ENCODE peak calls at places on chromosomes 13 and 19, in five cellular contexts. E is pancreas, L is mammary epithelial cell, V is OCI-LY7, X is astrocyte. D is an unnamed sample.

GRCh38 chr13:34161829-34162544 is 344.0 kb downstream of the RFC3 start:
- DNase-seq in L (no peak), E (no peak), V (no peak), X (peak), D (no peak)

GRCh38 chr13:60152114-60152513 is 11.6 kb downstream of the DIAPH3 start:
- DNase-seq in L (peak), X (peak), V (no peak), E (no peak), D (no peak)

GRCh38 chr13:36193151-36193855 is 21.1 kb downstream of the SOHLH2 start:
- DNase-seq in X (peak), V (no peak), E (no peak), L (peak), D (no peak)

GRCh38 chr19:2625434-2625833 is 77.1 kb downstream of the GNG7 start:
- DNase-seq in X (no peak), V (no peak), L (no peak), E (no peak), D (no peak)

GRCh38 chr13:33711441-33711840 is 106.5 kb upstream of the RFC3 start:
- DNase-seq in L (no peak), V (no peak), E (no peak), X (peak), D (no peak)

GRCh38 chr19:5666921-5667610 is 13.2 kb downstream of the MICOS13 start:
- DNase-seq in E (no peak), X (no peak), L (no peak), V (no peak), D (no peak)

GRCh38 chr19:35495107-35496064 is 5.1 kb upstream of the KRTDAP start:
- DNase-seq in V (peak), L (peak), X (peak), E (peak), D (peak)

GRCh38 chr13:51113969-51114368 is 2.9 kb upstream of the C13orf42 start:
- DNase-seq in V (no peak), L (peak), X (no peak), E (no peak), D (no peak)

GRCh38 chr19:56383826-56384605 is 9.3 kb downstream of the ZNF582 start:
- DNase-seq in V (no peak), E (no peak), L (peak), X (no peak), D (no peak)

GRCh38 chr13:93345061-93345460 is 118.5 kb downstream of the GPC6 start:
- DNase-seq in X (no peak), E (no peak), V (no peak), L (no peak), D (no peak)

GRCh38 chr13:25633108-25633507 is 261.3 kb downstream of the ATP8A2 start:
- DNase-seq in L (no peak), V (no peak), X (peak), E (no peak), D (no peak)

GRCh38 chr13:48449656-48450055 is 36.7 kb upstream of the LPAR6 start:
- DNase-seq in L (no peak), V (no peak), X (no peak), E (no peak), D (no peak)

GRCh38 chr13:112903606-112904195 is 65.3 kb upstream of the MCF2L start:
- DNase-seq in X (no peak), V (no peak), L (no peak), E (no peak), D (no peak)

GRCh38 chr19:3375221-3376088 is 9.1 kb downstream of the NFIC start:
- DNase-seq in L (no peak), V (no peak), E (peak), X (peak), D (peak)

GRCh38 chr13:48489666-48490065 is 43.2 kb downstream of the RCBTB2 start:
- DNase-seq in X (no peak), L (no peak), V (no peak), E (no peak), D (no peak)

GRCh38 chr13:41075034-41075433 is 13.7 kb downstream of the WBP4 start:
- DNase-seq in E (no peak), X (no peak), V (peak), L (no peak), D (no peak)

GRCh38 chr19:30253581-30253996 is 118.6 kb upstream of the ZNF536 start:
- DNase-seq in E (no peak), L (no peak), X (no peak), V (no peak), D (no peak)

GRCh38 chr19:50724522-50725217 is 1.5 kb downstream of the CLEC11A start:
- DNase-seq in X (peak), E (peak), V (peak), L (peak), D (peak)

GRCh38 chr13:50127726-50128291 is 112.6 kb downstream of the KCNRG start:
- DNase-seq in X (no peak), V (no peak), L (no peak), E (no peak), D (peak)

GRCh38 chr13:99984463-99985242 is 3.1 kb downstream of the ZIC2 start:
- DNase-seq in X (no peak), E (no peak), L (no peak), V (no peak), D (no peak)

GRCh38 chr19:18007605-18007938 is 398 bp upstream of the ARRDC2 start:
- DNase-seq in X (no peak), V (no peak), L (no peak), E (no peak), D (no peak)
- H3K27ac ChIP-seq in X (no peak), V (peak), L (no peak), E (peak), D (peak)

GRCh38 chr13:110363009-110363408 is 55.9 kb downstream of the COL4A2 start:
- DNase-seq in X (no peak), E (no peak), V (no peak), L (no peak), D (no peak)
- TF ChIP-seq CTCF in X (no peak), E (no peak), V (peak), L (no peak), D (no peak)

DNA sequence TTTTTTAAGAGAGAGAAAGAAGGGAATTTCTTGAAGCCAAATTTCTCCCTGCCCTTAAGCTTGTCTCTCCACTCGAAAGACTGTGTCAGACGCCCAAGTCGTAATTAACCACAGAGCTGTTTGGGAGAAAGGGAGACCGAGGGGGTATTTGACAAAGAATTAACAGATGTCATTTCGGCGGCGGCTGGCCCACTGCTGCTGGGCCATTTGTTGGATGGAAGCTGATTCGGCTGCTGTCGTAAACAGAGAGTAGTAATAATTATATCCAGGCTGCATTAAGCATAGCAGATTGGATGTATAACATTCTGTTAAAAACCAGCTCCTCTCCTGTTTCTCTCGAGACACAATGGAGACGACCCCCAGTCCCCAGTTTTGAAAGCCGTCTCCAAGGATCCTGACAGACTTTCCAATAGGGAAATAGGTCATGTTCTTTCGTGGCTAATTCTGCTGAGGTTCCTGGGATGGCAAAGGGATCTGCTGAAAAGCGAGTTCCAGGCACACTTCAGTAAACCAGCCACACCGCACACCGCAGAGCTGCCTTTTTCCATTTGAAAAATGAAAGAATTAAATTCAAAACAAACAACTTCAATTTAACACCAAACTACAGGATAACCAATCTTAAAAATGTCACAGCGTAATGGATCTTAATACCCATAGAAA is 71.5 kb downstream of the KCTD15 start:
- DNase-seq in V (no peak), L (no peak), E (no peak), X (no peak), D (no peak)
- H3K4me3 ChIP-seq in V (no peak), L (no peak), E (no peak), X (peak), D (no peak)

GRCh38 chr19:17110599-17110966 is 35.0 kb downstream of the MYO9B start:
- DNase-seq in E (no peak), L (no peak), V (no peak), X (no peak), D (no peak)

GRCh38 chr19:17109300-17109699 is 33.7 kb downstream of the MYO9B start:
- DNase-seq in L (no peak), E (no peak), V (no peak), X (no peak), D (no peak)

GRCh38 chr19:17108453-17108784 is 32.8 kb downstream of the MYO9B start:
- DNase-seq in X (no peak), L (no peak), V (no peak), E (no peak), D (no peak)

GRCh38 chr19:17111766-17112165 is 36.2 kb downstream of the MYO9B start:
- DNase-seq in X (no peak), L (no peak), E (no peak), V (no peak), D (no peak)

GRCh38 chr19:17109962-17110598 is 34.5 kb downstream of the MYO9B start:
- DNase-seq in X (no peak), L (no peak), E (no peak), V (no peak), D (no peak)
- H3K27ac ChIP-seq in X (no peak), L (no peak), E (no peak), V (no peak), D (no peak)

D was measured in ovary.